ENCODE peak calls at places on chromosomes 13 and 19, in four cellular contexts. S is AG10803; K is ovary; P is stimulated activated CD4-positive, alpha-beta T cell treated with anti-CD3 and anti-CD28 coated beads, Interleukin-2, amount 100 ng/mL, for 48 hours. I is an unnamed sample.

GRCh38 chr13:24225930-24226329 is 65.4 kb downstream of the SPATA13 start:
- DNase-seq in K (no peak), P (no peak), S (no peak), I (no peak)

GRCh38 chr13:101755228-101755887 is 302.9 kb downstream of the ITGBL1 start:
- DNase-seq in S (no peak), P (no peak), K (no peak), I (no peak)

GRCh38 chr19:53157601-53158000 is 1.3 kb downstream of the ZNF347 start:
- DNase-seq in P (no peak), K (peak; percentile 23), S (peak; percentile 8), I (no peak)

GRCh38 chr13:77429320-77430142 is 102.6 kb upstream of the MYCBP2 start:
- DNase-seq in K (no peak), P (peak; percentile 31), S (peak; percentile 16), I (no peak)

GRCh38 chr13:110340812-110341444 is 33.8 kb downstream of the COL4A2 start:
- DNase-seq in P (peak; percentile 48), K (peak; percentile 72), S (peak; percentile 74), I (no peak)

GRCh38 chr13:45200701-45201230 is at the start of gene KCTD4:
- DNase-seq in P (no peak), S (peak; percentile 66), K (no peak), I (no peak)

GRCh38 chr13:45540195-45540594 is 75.3 kb downstream of the ERICH6B start:
- DNase-seq in S (no peak), K (no peak), P (no peak), I (no peak)

GRCh38 chr19:41700381-41701195 is 7.8 kb upstream of the CEACAM5 start:
- DNase-seq in P (no peak), K (no peak), S (no peak), I (no peak)

GRCh38 chr13:30318026-30318425 is 10.7 kb upstream of the KATNAL1 start:
- DNase-seq in K (no peak), S (peak; percentile 39), P (no peak), I (no peak)

I was measured in keratinocyte.